ENCODE peak calls at places on chromosomes 7 and 10, in nine cellular contexts. T is pulmonary artery endothelial cell, P is nephron progenitor cell, O is SK-MEL-5, I is LHCN-M2, F is BJ, N is NCI-H774, U is germinal center, L is activated B cell treated with CpG ODN at 0.5 μM for 24 hours. V is an unnamed sample.

GRCh38 chr10:78424721-78425120 is 391.1 kb downstream of the RPS24 start:
- DNase-seq in U (peak), T (no peak), F (no peak), L (no peak), P (no peak), O (peak), N (no peak), I (no peak), V (no peak)

GRCh38 chr10:131119626-131120355 is 191.7 kb downstream of the TCERG1L start:
- DNase-seq in O (no peak), P (no peak), I (no peak), L (no peak), F (no peak), U (no peak), T (no peak), N (no peak), V (no peak)

GRCh38 chr10:59206204-59206720 is 29.8 kb downstream of the PHYHIPL start:
- DNase-seq in P (no peak), I (no peak), T (no peak), O (no peak), N (no peak), U (no peak), F (no peak), L (no peak), V (no peak)

GRCh38 chr10:129136866-129137415 is 330.1 kb upstream of the MGMT start:
- DNase-seq in U (no peak), O (no peak), N (no peak), T (no peak), I (no peak), L (no peak), F (no peak), P (no peak), V (no peak)

GRCh38 chr7:157961731-157962457 is 625.1 kb downstream of the DNAJB6 start:
- DNase-seq in L (no peak), T (no peak), N (no peak), O (no peak), U (no peak), P (no peak), F (no peak), I (no peak), V (no peak)

GRCh38 chr7:57343901-57344622 is 105.9 kb upstream of the ZNF716 start:
- DNase-seq in U (no peak), N (no peak), P (no peak), O (no peak), F (no peak), I (no peak), T (no peak), L (no peak), V (no peak)

GRCh38 chr7:47651355-47652317 is 69.7 kb upstream of the TNS3 start:
- DNase-seq in U (no peak), T (peak), O (no peak), I (peak), F (peak), P (no peak), L (no peak), N (no peak), V (no peak)

GRCh38 chr7:50832744-50833143 is 50.0 kb upstream of the GRB10 start:
- DNase-seq in L (no peak), U (no peak), I (peak), P (no peak), F (peak), T (no peak), N (no peak), O (no peak), V (no peak)

GRCh38 chr10:104895981-104896380 is 254.9 kb downstream of the SORCS3 start:
- DNase-seq in L (no peak), U (no peak), N (no peak), P (no peak), T (no peak), O (no peak), F (no peak), I (no peak), V (no peak)

GRCh38 chr10:120521880-120522279 is 64.9 kb downstream of the PLPP4 start:
- DNase-seq in F (no peak), O (no peak), U (no peak), T (no peak), I (no peak), P (no peak), L (no peak), N (no peak), V (no peak)

GRCh38 chr7:825386-825785 is 6.9 kb upstream of the SUN1 start:
- DNase-seq in I (peak), P (no peak), O (no peak), L (no peak), F (peak), U (no peak), N (no peak), T (no peak), V (no peak)

GRCh38 chr7:114806590-114807167 is 115.2 kb upstream of the MDFIC start:
- DNase-seq in U (no peak), I (peak), N (no peak), O (no peak), F (no peak), T (no peak), P (no peak), L (no peak), V (no peak)

GRCh38 chr10:101536800-101537199 is 51.3 kb downstream of the POLL start:
- DNase-seq in U (peak), L (no peak), I (peak), T (no peak), P (no peak), F (no peak), N (no peak), O (peak), V (peak)

GRCh38 chr10:49081532-49082275 is 33.6 kb downstream of the VSTM4 start:
- DNase-seq in P (no peak), T (no peak), U (no peak), F (no peak), L (no peak), N (no peak), O (no peak), I (no peak), V (no peak)

GRCh38 chr10:127163632-127164031 is 32.8 kb downstream of the INSYN2A start:
- DNase-seq in F (no peak), U (no peak), I (no peak), O (peak), P (no peak), N (no peak), L (no peak), T (no peak), V (no peak)

GRCh38 chr7:16933296-16934248 is 51.8 kb upstream of the AGR3 start:
- DNase-seq in N (no peak), O (no peak), L (no peak), U (no peak), F (no peak), I (no peak), T (no peak), P (no peak), V (peak)

GRCh38 chr10:33776419-33776818 is 442.0 kb upstream of the NRP1 start:
- DNase-seq in L (no peak), O (no peak), I (no peak), N (no peak), P (no peak), U (peak), T (no peak), F (no peak), V (no peak)

GRCh38 chr7:30074422-30075030 is 46.3 kb downstream of the PLEKHA8 start:
- DNase-seq in F (no peak), O (peak), I (peak), N (no peak), T (peak), P (no peak), L (no peak), U (no peak), V (peak)

GRCh38 chr10:48594799-48595198 is 10.1 kb downstream of the ARHGAP22 start:
- DNase-seq in F (no peak), I (no peak), N (peak), O (peak), L (no peak), T (no peak), U (no peak), P (no peak), V (peak)

GRCh38 chr10:32112055-32112454 is 55.8 kb upstream of the KIF5B start:
- DNase-seq in P (no peak), F (peak), L (no peak), N (no peak), O (peak), I (peak), U (no peak), T (peak), V (no peak)

GRCh38 chr10:7408494-7409044 is 2.3 kb downstream of the SFMBT2 start:
- DNase-seq in L (peak), O (peak), U (peak), T (no peak), F (no peak), N (no peak), I (no peak), P (peak), V (peak)

GRCh38 chr7:39504963-39505362 is 61.2 kb upstream of the YAE1 start:
- DNase-seq in P (no peak), T (no peak), I (peak), O (peak), N (no peak), F (no peak), U (no peak), L (no peak), V (no peak)

GRCh38 chr7:30975257-30975899 is 11.6 kb downstream of the GHRHR start:
- DNase-seq in F (no peak), N (no peak), I (no peak), O (no peak), T (no peak), L (no peak), P (no peak), U (no peak), V (no peak)

GRCh38 chr7:107505997-107506682 is 36.3 kb downstream of the GPR22 start:
- DNase-seq in T (no peak), I (peak), U (no peak), O (peak), L (no peak), N (peak), F (no peak), P (no peak), V (no peak)